ENCODE peak calls at places on chromosomes 6 and 20, in eight cellular contexts. One of them, this sample, is unnamed.

GRCh38 chr20:49424536-49424935 is 57.9 kb downstream of the KCNB1 start:
- DNase-seq in endothelial cell of umbilical vein: no peak
- DNase-seq in right lobe of liver: no peak
- DNase-seq in mammary epithelial cell: no peak
- DNase-seq in lung: no peak
- DNase-seq in HCT116: no peak
- DNase-seq in A549: no peak
- DNase-seq in spleen: no peak
- DNase-seq in this sample: no peak

GRCh38 chr6:99739526-99739925 is 132.9 kb downstream of the PRDM13 start:
- DNase-seq in endothelial cell of umbilical vein: no peak
- DNase-seq in right lobe of liver: no peak
- DNase-seq in mammary epithelial cell: no peak
- DNase-seq in lung: no peak
- DNase-seq in HCT116: no peak
- DNase-seq in A549: no peak
- DNase-seq in spleen: no peak
- DNase-seq in this sample: no peak

GRCh38 chr6:48615041-48615440 is 504.0 kb upstream of the PTCHD4 start:
- DNase-seq in endothelial cell of umbilical vein: no peak
- DNase-seq in right lobe of liver: no peak
- DNase-seq in mammary epithelial cell: no peak
- DNase-seq in lung: no peak
- DNase-seq in HCT116: no peak
- DNase-seq in A549: no peak
- DNase-seq in spleen: no peak
- DNase-seq in this sample: no peak

GRCh38 chr6:24936641-24937317 is 1.0 kb upstream of the RIPOR2 start:
- DNase-seq in endothelial cell of umbilical vein: no peak
- DNase-seq in right lobe of liver: no peak
- DNase-seq in mammary epithelial cell: peak
- DNase-seq in lung: no peak
- DNase-seq in HCT116: no peak
- DNase-seq in A549: no peak
- DNase-seq in spleen: no peak
- DNase-seq in this sample: no peak

GRCh38 chr6:159130846-159131245 is 38.4 kb upstream of the FNDC1 start:
- DNase-seq in endothelial cell of umbilical vein: no peak
- DNase-seq in right lobe of liver: no peak
- DNase-seq in mammary epithelial cell: no peak
- DNase-seq in lung: no peak
- DNase-seq in HCT116: no peak
- DNase-seq in A549: no peak
- DNase-seq in spleen: no peak
- DNase-seq in this sample: no peak

GRCh38 chr6:123888779-123889513 is 85.3 kb downstream of the NKAIN2 start:
- DNase-seq in endothelial cell of umbilical vein: no peak
- DNase-seq in right lobe of liver: no peak
- DNase-seq in mammary epithelial cell: no peak
- DNase-seq in lung: no peak
- DNase-seq in HCT116: no peak
- DNase-seq in A549: no peak
- DNase-seq in spleen: no peak
- DNase-seq in this sample: no peak

GRCh38 chr6:142301421-142302391 is at the start of gene ADGRG6:
- DNase-seq in endothelial cell of umbilical vein: peak
- DNase-seq in right lobe of liver: peak
- DNase-seq in mammary epithelial cell: peak
- DNase-seq in lung: peak
- DNase-seq in HCT116: peak
- DNase-seq in A549: peak
- DNase-seq in spleen: peak
- DNase-seq in this sample: no peak

GRCh38 chr20:61166324-61166723 is 85.7 kb upstream of the CDH4 start:
- DNase-seq in endothelial cell of umbilical vein: no peak
- DNase-seq in right lobe of liver: no peak
- DNase-seq in mammary epithelial cell: no peak
- DNase-seq in lung: no peak
- DNase-seq in HCT116: no peak
- DNase-seq in A549: no peak
- DNase-seq in spleen: no peak
- DNase-seq in this sample: no peak

GRCh38 chr6:99745651-99746050 is 139.0 kb downstream of the PRDM13 start:
- DNase-seq in endothelial cell of umbilical vein: no peak
- DNase-seq in right lobe of liver: no peak
- DNase-seq in mammary epithelial cell: peak
- DNase-seq in lung: no peak
- DNase-seq in HCT116: no peak
- DNase-seq in A549: peak
- DNase-seq in spleen: no peak
- DNase-seq in this sample: no peak

GRCh38 chr6:32089082-32089828 is 19.9 kb downstream of the TNXB start:
- DNase-seq in endothelial cell of umbilical vein: no peak
- DNase-seq in right lobe of liver: no peak
- DNase-seq in mammary epithelial cell: no peak
- DNase-seq in lung: no peak
- DNase-seq in HCT116: no peak
- DNase-seq in A549: no peak
- DNase-seq in spleen: no peak
- DNase-seq in this sample: no peak

GRCh38 chr6:73954843-73955242 is 258.8 kb downstream of the CD109 start:
- DNase-seq in endothelial cell of umbilical vein: no peak
- DNase-seq in right lobe of liver: no peak
- DNase-seq in mammary epithelial cell: no peak
- DNase-seq in lung: no peak
- DNase-seq in HCT116: no peak
- DNase-seq in A549: no peak
- DNase-seq in spleen: no peak
- DNase-seq in this sample: no peak

GRCh38 chr20:36085686-36086267 is 68.8 kb upstream of the EPB41L1 start:
- DNase-seq in endothelial cell of umbilical vein: no peak
- DNase-seq in right lobe of liver: no peak
- DNase-seq in mammary epithelial cell: peak
- DNase-seq in lung: peak
- DNase-seq in HCT116: peak
- DNase-seq in A549: peak
- DNase-seq in spleen: no peak
- DNase-seq in this sample: no peak

GRCh38 chr20:46188866-46189265 is 70.8 kb downstream of the CD40 start:
- DNase-seq in endothelial cell of umbilical vein: no peak
- DNase-seq in right lobe of liver: no peak
- DNase-seq in mammary epithelial cell: no peak
- DNase-seq in lung: no peak
- DNase-seq in HCT116: no peak
- DNase-seq in A549: no peak
- DNase-seq in spleen: no peak
- DNase-seq in this sample: no peak

GRCh38 chr6:131013495-131013894 is 49.5 kb downstream of the EPB41L2 start:
- DNase-seq in endothelial cell of umbilical vein: peak
- DNase-seq in right lobe of liver: no peak
- DNase-seq in mammary epithelial cell: peak
- DNase-seq in lung: no peak
- DNase-seq in HCT116: no peak
- DNase-seq in A549: no peak
- DNase-seq in spleen: no peak
- DNase-seq in this sample: no peak

GRCh38 chr20:41299899-41300298 is 17.6 kb downstream of the ZHX3 start:
- DNase-seq in endothelial cell of umbilical vein: no peak
- DNase-seq in right lobe of liver: no peak
- DNase-seq in mammary epithelial cell: no peak
- DNase-seq in lung: no peak
- DNase-seq in HCT116: no peak
- DNase-seq in A549: no peak
- DNase-seq in spleen: no peak
- DNase-seq in this sample: no peak

GRCh38 chr6:56076033-56076432 is 171.3 kb downstream of the COL21A1 start:
- DNase-seq in endothelial cell of umbilical vein: no peak
- DNase-seq in right lobe of liver: no peak
- DNase-seq in mammary epithelial cell: peak
- DNase-seq in lung: no peak
- DNase-seq in HCT116: no peak
- DNase-seq in A549: peak
- DNase-seq in spleen: no peak
- DNase-seq in this sample: no peak

GRCh38 chr6:14885471-14885987 is 360.3 kb upstream of the JARID2 start:
- DNase-seq in endothelial cell of umbilical vein: no peak
- DNase-seq in right lobe of liver: no peak
- DNase-seq in mammary epithelial cell: no peak
- DNase-seq in lung: no peak
- DNase-seq in HCT116: no peak
- DNase-seq in A549: no peak
- DNase-seq in spleen: no peak
- DNase-seq in this sample: no peak

GRCh38 chr6:28646650-28647049 is 121.0 kb downstream of the GPX5 start:
- DNase-seq in endothelial cell of umbilical vein: no peak
- DNase-seq in right lobe of liver: no peak
- DNase-seq in mammary epithelial cell: no peak
- DNase-seq in lung: no peak
- DNase-seq in HCT116: no peak
- DNase-seq in A549: no peak
- DNase-seq in spleen: no peak
- DNase-seq in this sample: no peak
- H3K27ac ChIP-seq in endothelial cell of umbilical vein: no peak
- H3K27ac ChIP-seq in right lobe of liver: no peak
- H3K27ac ChIP-seq in mammary epithelial cell: no peak
- H3K27ac ChIP-seq in lung: no peak
- H3K27ac ChIP-seq in HCT116: no peak
- H3K27ac ChIP-seq in A549: no peak
- H3K27ac ChIP-seq in spleen: no peak
- H3K27ac ChIP-seq in this sample: no peak

GRCh38 chr6:75853796-75854195 is 104.8 kb downstream of the MYO6 start:
- DNase-seq in endothelial cell of umbilical vein: no peak
- DNase-seq in right lobe of liver: no peak
- DNase-seq in mammary epithelial cell: no peak
- DNase-seq in lung: no peak
- DNase-seq in HCT116: no peak
- DNase-seq in A549: no peak
- DNase-seq in spleen: no peak
- DNase-seq in this sample: no peak

GRCh38 chr6:75848274-75848673 is 99.2 kb downstream of the MYO6 start:
- DNase-seq in endothelial cell of umbilical vein: no peak
- DNase-seq in right lobe of liver: no peak
- DNase-seq in mammary epithelial cell: no peak
- DNase-seq in lung: no peak
- DNase-seq in HCT116: no peak
- DNase-seq in A549: no peak
- DNase-seq in spleen: no peak
- DNase-seq in this sample: no peak

GRCh38 chr6:75852721-75853120 is 103.7 kb downstream of the MYO6 start:
- DNase-seq in endothelial cell of umbilical vein: peak
- DNase-seq in right lobe of liver: no peak
- DNase-seq in mammary epithelial cell: no peak
- DNase-seq in lung: no peak
- DNase-seq in HCT116: no peak
- DNase-seq in A549: peak
- DNase-seq in spleen: no peak
- DNase-seq in this sample: no peak

GRCh38 chr6:75849329-75850025 is 100.4 kb downstream of the MYO6 start:
- DNase-seq in endothelial cell of umbilical vein: peak
- DNase-seq in right lobe of liver: no peak
- DNase-seq in mammary epithelial cell: no peak
- DNase-seq in lung: no peak
- DNase-seq in HCT116: no peak
- DNase-seq in A549: peak
- DNase-seq in spleen: no peak
- DNase-seq in this sample: no peak

DNA sequence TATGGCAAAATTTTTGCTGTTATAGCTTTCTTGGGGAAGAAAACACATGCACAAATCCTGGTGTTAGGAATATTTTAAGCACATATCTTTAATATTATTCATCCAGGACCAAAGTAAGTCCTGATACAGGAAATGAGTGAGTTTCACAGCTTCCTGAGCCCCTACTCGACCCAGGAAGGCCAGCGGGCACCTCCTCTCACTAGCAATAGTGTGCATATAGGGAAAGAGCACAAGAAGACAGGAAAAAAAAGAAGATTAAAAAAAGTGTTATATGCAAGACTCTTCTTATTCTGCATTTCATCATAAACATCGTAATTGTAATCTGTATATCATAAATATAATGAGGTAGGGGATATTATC is 101.0 kb downstream of the MYO6 start:
- DNase-seq in endothelial cell of umbilical vein: peak
- DNase-seq in right lobe of liver: no peak
- DNase-seq in mammary epithelial cell: no peak
- DNase-seq in lung: no peak
- DNase-seq in HCT116: no peak
- DNase-seq in A549: no peak
- DNase-seq in spleen: no peak
- DNase-seq in this sample: no peak
- H3K27ac ChIP-seq in endothelial cell of umbilical vein: peak
- H3K27ac ChIP-seq in right lobe of liver: no peak
- H3K27ac ChIP-seq in mammary epithelial cell: no peak
- H3K27ac ChIP-seq in lung: no peak
- H3K27ac ChIP-seq in HCT116: peak
- H3K27ac ChIP-seq in A549: peak
- H3K27ac ChIP-seq in spleen: peak
- H3K27ac ChIP-seq in this sample: no peak

GRCh38 chr20:59412251-59412650 is 111.8 kb downstream of the EDN3 start:
- DNase-seq in endothelial cell of umbilical vein: no peak
- DNase-seq in right lobe of liver: no peak
- DNase-seq in mammary epithelial cell: no peak
- DNase-seq in lung: no peak
- DNase-seq in HCT116: no peak
- DNase-seq in A549: no peak
- DNase-seq in spleen: no peak
- DNase-seq in this sample: no peak
- H3K27ac ChIP-seq in endothelial cell of umbilical vein: no peak
- H3K27ac ChIP-seq in right lobe of liver: no peak
- H3K27ac ChIP-seq in mammary epithelial cell: no peak
- H3K27ac ChIP-seq in lung: no peak
- H3K27ac ChIP-seq in HCT116: no peak
- H3K27ac ChIP-seq in A549: no peak
- H3K27ac ChIP-seq in spleen: no peak
- H3K27ac ChIP-seq in this sample: no peak

DNA sequence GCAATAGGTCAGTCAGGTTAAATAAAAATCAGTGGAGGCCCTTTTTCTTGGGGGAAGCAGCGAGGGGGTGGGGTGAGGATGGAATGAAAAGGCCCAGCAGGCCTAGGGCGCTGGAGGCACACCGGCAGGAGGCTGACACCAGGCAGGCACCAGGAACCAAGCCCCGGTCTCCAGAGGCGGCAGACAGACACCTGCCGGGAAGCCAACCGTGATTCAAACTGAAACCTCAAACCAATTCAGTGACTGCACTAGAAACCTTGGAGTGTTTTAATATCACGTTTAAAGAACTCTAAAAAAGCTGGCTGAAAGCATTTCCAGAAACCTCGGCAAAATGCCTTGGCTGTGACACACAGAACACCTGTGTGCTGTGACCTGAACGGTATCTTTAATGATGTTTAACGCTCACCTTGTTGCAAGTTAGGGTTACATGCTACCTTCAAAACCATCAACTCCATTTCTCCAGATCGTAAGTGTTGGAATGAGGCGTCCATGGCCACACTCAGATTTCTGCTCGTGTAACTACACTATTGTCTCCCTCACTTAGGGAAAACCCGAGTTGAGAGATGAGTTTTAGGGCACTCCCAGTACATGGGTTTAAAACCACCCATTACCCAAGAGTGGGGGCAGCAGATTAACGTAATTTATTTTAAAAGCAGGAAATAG is 27.2 kb downstream of the DIDO1 start:
- DNase-seq in endothelial cell of umbilical vein: no peak
- DNase-seq in right lobe of liver: no peak
- DNase-seq in mammary epithelial cell: no peak
- DNase-seq in lung: no peak
- DNase-seq in HCT116: no peak
- DNase-seq in A549: no peak
- DNase-seq in spleen: no peak
- DNase-seq in this sample: no peak
- H3K27ac ChIP-seq in endothelial cell of umbilical vein: no peak
- H3K27ac ChIP-seq in right lobe of liver: no peak
- H3K27ac ChIP-seq in mammary epithelial cell: no peak
- H3K27ac ChIP-seq in lung: no peak
- H3K27ac ChIP-seq in HCT116: no peak
- H3K27ac ChIP-seq in A549: no peak
- H3K27ac ChIP-seq in spleen: no peak
- H3K27ac ChIP-seq in this sample: no peak

This sample was measured in right atrium auricular region.